ENCODE peak calls at places on chromosomes 12 and 14, in eight cellular contexts. M is mammary epithelial cell, P is keratinocyte, E is dorsolateral prefrontal cortex, Y is AG10803, Q is mucosa of descending colon, X is fibroblast of the aortic adventitia, V is HFF-Myc. G is an unnamed sample.

GRCh38 chr14:34718750-34719304 is 4.4 kb upstream of the CFL2 start:
- DNase-seq in E (no peak), Q (no peak), P (no peak), Y (peak; percentile 67), X (peak; percentile 28), M (peak; percentile 24), V (no peak), G (peak; percentile 61)

GRCh38 chr12:1473418-1473817 is 121.0 kb downstream of the FBXL14 start:
- DNase-seq in P (no peak), E (no peak), Q (peak; percentile 35), V (no peak), Y (peak; percentile 36), M (peak; percentile 69), X (no peak), G (peak; percentile 17)

GRCh38 chr12:25004447-25004846 is 55.5 kb upstream of the BCAT1 start:
- DNase-seq in M (no peak), E (no peak), X (no peak), Y (no peak), P (no peak), V (no peak), Q (no peak), G (no peak)

GRCh38 chr14:24789277-24789832 is 155.4 kb upstream of the GZMB start:
- DNase-seq in Y (no peak), X (no peak), M (no peak), P (no peak), E (no peak), Q (no peak), V (peak; percentile 7), G (no peak)

GRCh38 chr12:103109861-103110260 is 152.4 kb downstream of the ASCL1 start:
- DNase-seq in Q (no peak), E (no peak), V (no peak), M (no peak), Y (no peak), P (no peak), X (no peak), G (no peak)

GRCh38 chr12:4108803-4109345 is 164.7 kb upstream of the CCND2 start:
- DNase-seq in P (no peak), M (peak; percentile 42), E (no peak), Y (no peak), X (no peak), V (no peak), Q (no peak), G (no peak)

GRCh38 chr14:91223028-91223783 is 21.3 kb downstream of the GPR68 start:
- DNase-seq in M (peak; percentile 17), V (no peak), E (no peak), P (no peak), Q (no peak), Y (no peak), X (no peak), G (no peak)

GRCh38 chr12:12804432-12804886 is 8.7 kb upstream of the DDX47 start:
- DNase-seq in V (no peak), E (no peak), M (peak; percentile 97), Q (no peak), Y (peak; percentile 93), X (peak; percentile 77), P (no peak), G (peak; percentile 81)

GRCh38 chr14:48536318-48536717 is 860.9 kb upstream of the MDGA2 start:
- DNase-seq in X (no peak), E (no peak), V (no peak), P (no peak), M (no peak), Q (no peak), Y (no peak), G (no peak)

DNA sequence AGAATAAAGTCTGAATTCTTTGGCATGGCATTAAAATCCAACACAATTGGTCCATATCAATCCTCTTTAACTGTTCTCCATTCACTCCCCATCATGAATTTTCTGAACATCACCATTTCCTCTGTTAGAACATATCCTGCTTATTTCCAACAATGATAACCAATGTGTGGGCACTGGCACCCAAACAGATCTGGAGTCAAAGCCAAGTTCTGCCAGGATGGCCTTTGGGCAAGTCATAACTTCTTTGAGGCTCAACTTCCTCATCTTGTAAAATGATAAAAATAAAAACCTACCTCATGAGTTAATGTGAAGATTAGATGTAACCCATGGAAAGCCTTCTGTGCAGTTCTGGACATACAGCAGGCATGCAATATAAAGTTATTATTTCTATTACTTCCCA is 12.5 kb downstream of the PAWR start:
- DNase-seq in E (no peak), P (no peak), M (peak; percentile 66), Q (peak; percentile 60), Y (no peak), V (no peak), X (no peak), G (no peak)
- H3K4me3 ChIP-seq in E (no peak overlapping the region), P (no peak overlapping the region), M (no peak overlapping the region), Q (no peak overlapping the region), Y (no peak overlapping the region), V (no peak overlapping the region), X (no peak overlapping the region), G (no peak overlapping the region)

GRCh38 chr14:105187935-105188524 is 6.9 kb upstream of the NUDT14 start:
- DNase-seq in P (no peak), Q (peak; percentile 74), X (no peak), V (no peak), Y (no peak), E (no peak), M (no peak), G (no peak)
- TF ChIP-seq CTCF in P (peak; percentile 63), Q (no peak), X (no peak), V (no peak), Y (no peak), E (no peak), M (peak; percentile 33), G (no peak)

GRCh38 chr12:130956009-130956408 is 2.3 kb downstream of the ADGRD1 start:
- DNase-seq in E (no peak), M (no peak), X (no peak), P (no peak), Q (no peak), V (no peak), Y (no peak), G (no peak)
- H3K4me3 ChIP-seq in E (peak overlapping the region; percentile 51), M (no peak overlapping the region), X (no peak overlapping the region), P (no peak overlapping the region), Q (no peak overlapping the region), V (no peak overlapping the region), Y (no peak overlapping the region), G (no peak overlapping the region)

DNA sequence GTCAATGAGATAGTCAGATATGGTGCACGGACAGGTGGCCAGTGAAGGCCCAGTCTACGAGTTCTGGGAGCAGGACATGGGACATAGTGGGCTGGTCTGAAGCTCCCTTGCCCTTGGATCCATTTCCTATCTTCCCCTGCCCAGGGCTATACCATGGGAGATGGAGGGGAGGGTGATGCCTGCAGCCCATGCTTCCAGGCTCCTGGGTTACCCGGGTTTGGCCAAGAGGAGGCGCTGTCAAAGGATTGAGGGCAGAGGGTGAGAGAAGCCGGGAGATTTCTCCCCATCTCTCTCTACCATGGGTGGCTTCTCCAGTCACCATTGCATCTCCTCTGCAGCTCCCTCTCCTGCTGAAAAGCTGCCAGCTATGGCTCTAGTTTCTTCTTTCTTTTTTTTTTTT is 52.8 kb upstream of the LHX5 start:
- DNase-seq in Q (no peak), X (no peak), Y (no peak), M (no peak), P (no peak), E (no peak), V (no peak), G (no peak)
- TF ChIP-seq CTCF in Q (no peak), X (no peak), Y (no peak), M (no peak), P (no peak), E (no peak), V (no peak), G (no peak)

GRCh38 chr12:89702503-89702902 is 6.1 kb downstream of the ATP2B1 start:
- DNase-seq in X (no peak), Q (no peak), E (no peak), V (no peak), M (no peak), P (no peak), Y (no peak), G (no peak)
- H3K4me3 ChIP-seq in X (no peak overlapping the region), Q (no peak overlapping the region), E (no peak overlapping the region), V (no peak overlapping the region), M (no peak overlapping the region), P (no peak overlapping the region), Y (no peak overlapping the region), G (no peak overlapping the region)

GRCh38 chr12:93098077-93098476 is 169.0 kb upstream of the EEA1 start:
- DNase-seq in Y (no peak), V (no peak), E (no peak), P (peak; percentile 33), X (peak; percentile 40), M (no peak), Q (peak; percentile 88), G (peak; percentile 63)
- TF ChIP-seq CTCF in Y (peak; percentile 46), V (peak; percentile 48), E (peak; percentile 46), P (peak; percentile 34), X (peak; percentile 50), M (peak; percentile 46), Q (peak; percentile 17), G (peak; percentile 54)

GRCh38 chr12:6849427-6849826 is 1.7 kb downstream of the CDCA3 start:
- DNase-seq in X (no peak), V (no peak), P (no peak), E (no peak), Y (no peak), M (no peak), Q (no peak), G (no peak)

GRCh38 chr12:6849976-6850560 is 1.0 kb downstream of the CDCA3 start:
- DNase-seq in Q (no peak), V (no peak), M (no peak), X (no peak), E (no peak), Y (no peak), P (no peak), G (no peak)

GRCh38 chr12:6851921-6852650 is at the start of gene USP5:
- DNase-seq in Y (peak; percentile 100), E (peak; percentile 100), X (peak; percentile 100), Q (peak; percentile 98), M (peak; percentile 100), V (peak; percentile 99), P (peak; percentile 96), G (peak; percentile 100)

GRCh38 chr12:6851153-6851920 is at the start of gene CDCA3:
- DNase-seq in Q (peak; percentile 97), E (peak; percentile 98), Y (peak; percentile 98), P (peak; percentile 97), X (peak; percentile 99), M (peak; percentile 98), V (peak; percentile 97), G (peak; percentile 99)

GRCh38 chr12:6850796-6851152 is 312 bp downstream of the CDCA3 start:
- DNase-seq in M (no peak), Y (no peak), E (no peak), X (no peak), P (no peak), Q (no peak), V (no peak), G (no peak)
- H3K4me3 ChIP-seq in M (peak overlapping the region; percentile 52), Y (peak overlapping the region; percentile 51), E (peak overlapping the region; percentile 77), X (peak overlapping the region; percentile 61), P (peak overlapping the region; percentile 99), Q (peak overlapping the region; percentile 33), V (peak overlapping the region; percentile 69), G (peak overlapping the region; percentile 37)

GRCh38 chr14:85528882-85529585 is 910 bp upstream of the FLRT2 start:
- DNase-seq in V (no peak), Q (no peak), Y (peak; percentile 89), M (peak; percentile 62), E (peak; percentile 25), X (peak; percentile 84), P (no peak), G (peak; percentile 85)
- TF ChIP-seq CTCF in V (no peak), Q (no peak), Y (no peak), M (no peak), E (no peak), X (no peak), P (no peak), G (no peak)